ENCODE peak calls at places on chromosomes 2 and 18, in seven cellular contexts. R, F, Q, B, C, D and N are unnamed samples.

GRCh38 chr2:197028230-197028629 is 101.7 kb upstream of the PGAP1 start:
- DNase-seq in B (peak; percentile 84), C (no peak), R (peak; percentile 73), D (peak; percentile 49), F (peak; percentile 89), Q (peak; percentile 88), N (no peak)

GRCh38 chr2:108535380-108535677 is 1.1 kb downstream of the LIMS1 start:
- DNase-seq in F (peak; percentile 47), B (no peak), Q (peak; percentile 36), D (no peak), R (no peak), C (no peak), N (peak; percentile 50)

GRCh38 chr2:33126552-33126951 is 179.8 kb downstream of the LTBP1 start:
- DNase-seq in Q (no peak), D (no peak), R (no peak), B (no peak), F (no peak), C (no peak), N (no peak)

GRCh38 chr2:113220970-113221708 is 47.4 kb downstream of the PSD4 start:
- DNase-seq in D (no peak), C (no peak), R (no peak), Q (no peak), F (no peak), B (no peak), N (no peak)

GRCh38 chr18:78830826-78831225 is 148.8 kb upstream of the SALL3 start:
- DNase-seq in Q (no peak), C (no peak), R (no peak), F (no peak), D (no peak), B (no peak), N (no peak)

GRCh38 chr18:6624729-6625308 is 104.7 kb upstream of the ARHGAP28 start:
- DNase-seq in D (no peak), B (peak; percentile 80), F (no peak), C (no peak), R (no peak), Q (peak; percentile 81), N (no peak)

GRCh38 chr2:214808481-214808931 is 977 bp downstream of the BARD1 start:
- DNase-seq in Q (no peak), C (no peak), F (peak; percentile 9), B (no peak), R (no peak), D (no peak), N (no peak)

GRCh38 chr2:1750935-1751767 is 6.8 kb upstream of the PXDN start:
- DNase-seq in R (peak; percentile 42), C (peak; percentile 46), D (peak; percentile 12), Q (peak; percentile 87), B (peak; percentile 81), F (peak; percentile 86), N (peak; percentile 82)

GRCh38 chr2:177543007-177543760 is 150.6 kb downstream of the AGPS start:
- DNase-seq in B (peak; percentile 87), R (no peak), Q (peak; percentile 89), C (no peak), D (no peak), F (peak; percentile 21), N (no peak)

GRCh38 chr18:48018806-48019295 is 88.4 kb upstream of the SMAD2 start:
- DNase-seq in D (no peak), F (peak; percentile 4), R (no peak), C (no peak), B (no peak), Q (no peak), N (no peak)

GRCh38 chr2:109703076-109703475 is 88.9 kb downstream of the SOWAHC start:
- DNase-seq in B (peak; percentile 71), F (peak; percentile 14), R (no peak), C (no peak), D (no peak), Q (peak; percentile 74), N (no peak)

DNA sequence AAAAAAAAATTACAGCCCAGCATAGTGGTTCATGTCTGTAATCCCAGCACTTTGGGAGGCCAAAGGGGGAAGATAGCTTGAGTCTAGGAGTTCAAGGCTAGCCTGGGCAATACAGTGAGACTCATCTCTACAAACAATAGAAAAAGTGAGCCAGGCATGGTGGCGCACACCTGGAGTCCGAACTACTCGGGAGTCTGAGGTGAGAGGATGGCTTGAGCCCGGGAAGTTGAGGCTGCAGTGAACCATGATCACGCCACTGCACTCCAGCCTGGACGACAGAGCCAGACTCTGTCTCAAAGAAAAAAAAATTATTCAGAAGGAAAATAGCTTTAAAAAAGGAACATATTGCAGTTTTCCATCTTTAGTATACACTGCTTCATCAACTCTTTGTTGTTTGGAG is 47.8 kb downstream of the CYP27C1 start:
- DNase-seq in D (no peak), F (no peak), Q (no peak), B (no peak), C (no peak), R (no peak), N (no peak)
- H3K9ac ChIP-seq in D (no peak overlapping the region), F (no peak overlapping the region), Q (no peak overlapping the region), B (no peak overlapping the region), C (no peak overlapping the region), R (no peak overlapping the region), N (no peak overlapping the region)

DNA sequence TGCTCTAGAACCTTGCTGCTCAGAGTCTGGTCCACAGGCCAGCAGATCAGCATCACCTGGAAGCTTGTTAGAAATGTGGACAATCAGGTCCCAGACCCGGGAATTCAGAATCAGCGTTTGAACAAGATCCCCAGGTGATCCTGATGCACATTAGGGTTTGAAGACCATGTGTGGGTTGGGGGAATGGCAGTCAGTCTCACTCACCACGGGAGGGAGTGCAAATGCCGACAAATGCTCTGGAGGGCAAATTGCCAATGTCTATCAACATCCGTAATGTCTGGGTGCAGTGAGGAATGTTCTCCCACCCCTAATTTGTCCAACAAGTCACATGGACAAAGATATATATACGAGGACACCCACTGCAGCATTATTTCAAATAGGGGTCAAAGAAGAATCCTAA is 34.5 kb downstream of the INPP5D start:
- DNase-seq in F (no peak), C (no peak), D (no peak), B (no peak), R (no peak), Q (no peak), N (no peak)
- TF ChIP-seq EZH2 in F (no peak), C (no peak), D (no peak), B (no peak), R (no peak), Q (no peak), N (no peak)

GRCh38 chr2:30269771-30270145 is 38.4 kb downstream of the LBH start:
- DNase-seq in C (no peak), F (no peak), B (no peak), Q (no peak), R (no peak), D (no peak), N (no peak)

GRCh38 chr2:30267576-30267975 is 36.2 kb downstream of the LBH start:
- DNase-seq in B (no peak), F (no peak), D (no peak), R (no peak), Q (no peak), C (peak; percentile 56), N (no peak)

GRCh38 chr2:30266705-30267104 is 35.4 kb downstream of the LBH start:
- DNase-seq in R (no peak), D (no peak), B (no peak), F (no peak), Q (no peak), C (no peak), N (no peak)

GRCh38 chr2:30267161-30267568 is 35.8 kb downstream of the LBH start:
- DNase-seq in D (no peak), Q (no peak), B (no peak), R (no peak), F (no peak), C (peak; percentile 32), N (no peak)

GRCh38 chr2:30268296-30268871 is 37.0 kb downstream of the LBH start:
- DNase-seq in Q (no peak), F (no peak), B (no peak), R (no peak), C (no peak), D (no peak), N (no peak)
- H3K9ac ChIP-seq in Q (no peak overlapping the region), F (no peak overlapping the region), B (no peak overlapping the region), R (no peak overlapping the region), C (no peak overlapping the region), D (no peak overlapping the region), N (no peak overlapping the region)

GRCh38 chr18:46756172-46756558 is 688 bp downstream of the ST8SIA5 start:
- DNase-seq in R (no peak), Q (no peak), B (no peak), F (no peak), D (no peak), C (no peak), N (no peak)
- TF ChIP-seq EZH2 in R (no peak), Q (peak; percentile 91), B (no peak), F (no peak), D (no peak), C (no peak), N (peak; percentile 94)

DNA sequence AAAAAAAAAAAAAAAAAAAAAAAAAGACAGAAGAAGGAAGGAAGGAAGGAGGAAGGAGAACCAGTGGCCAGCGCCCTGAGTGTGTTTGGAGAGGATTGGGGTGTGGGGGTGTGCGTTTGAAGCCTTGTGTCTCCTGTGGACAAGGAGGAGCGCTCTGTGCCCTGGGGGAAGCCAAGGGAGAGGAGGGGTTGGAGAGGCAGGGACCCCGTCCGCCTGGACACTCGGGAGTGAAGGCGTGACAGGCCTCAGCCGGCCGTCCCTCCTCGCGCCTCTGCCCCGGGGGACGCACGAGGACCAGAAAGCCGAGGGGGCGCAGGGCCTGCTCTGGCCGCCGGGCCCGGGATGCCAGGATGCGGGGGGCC is 44.9 kb downstream of the SERTAD2 start:
- DNase-seq in C (no peak), R (no peak), F (no peak), B (no peak), D (no peak), Q (no peak), N (no peak)
- H3K9ac ChIP-seq in C (peak overlapping the region; percentile 63), R (no peak overlapping the region), F (no peak overlapping the region), B (peak overlapping the region; percentile 35), D (no peak overlapping the region), Q (no peak overlapping the region), N (no peak overlapping the region)